ENCODE peak calls at places on chromosomes 7 and 10, in four cellular contexts. Q is heart right ventricle, K is pancreas, U is fibroblast of mammary gland. F is an unnamed sample.
A peak's percentile ranks its signal among the peaks of the same experiment; 100 is the strongest.

GRCh38 chr10:131786756-131787605 is 113.8 kb upstream of the PPP2R2D start:
- DNase-seq in Q (no peak), K (no peak), U (peak; percentile 41), F (no peak)

GRCh38 chr10:133315847-133316246 is 7.1 kb downstream of the ZNF511 start:
- DNase-seq in Q (no peak), K (no peak), U (peak; percentile 29), F (no peak)

GRCh38 chr7:23133797-23134196 is 28.2 kb downstream of the KLHL7 start:
- DNase-seq in Q (no peak), K (no peak), U (no peak), F (no peak)

GRCh38 chr7:32104766-32105165 is 34.6 kb upstream of the PDE1C start:
- DNase-seq in Q (no peak), K (no peak), U (no peak), F (no peak)

GRCh38 chr10:114261116-114261515 is 22.1 kb downstream of the VWA2 start:
- DNase-seq in Q (no peak), K (no peak), U (peak; percentile 41), F (no peak)

GRCh38 chr10:70508912-70509366 is 30.4 kb downstream of the PALD1 start:
- DNase-seq in Q (peak; percentile 64), K (no peak), U (no peak), F (no peak)

GRCh38 chr7:108660465-108660864 is 90.8 kb downstream of the DNAJB9 start:
- DNase-seq in Q (no peak), K (no peak), U (no peak), F (no peak)

GRCh38 chr10:116253716-116254115 is 19.3 kb downstream of the GFRA1 start:
- DNase-seq in Q (no peak), K (no peak), U (no peak), F (no peak)

GRCh38 chr10:59027975-59028640 is 148.3 kb upstream of the PHYHIPL start:
- DNase-seq in Q (no peak), K (no peak), U (peak; percentile 44), F (no peak)

GRCh38 chr10:103757531-103758293 is 97.7 kb downstream of the SH3PXD2A start:
- DNase-seq in Q (peak; percentile 61), K (no peak), U (peak; percentile 89), F (no peak)

GRCh38 chr10:128008521-128009250 is 101.8 kb downstream of the PTPRE start:
- DNase-seq in Q (no peak), K (no peak), U (no peak), F (no peak)

GRCh38 chr7:120987683-120988590 is 574 bp upstream of the CPED1 start:
- DNase-seq in Q (peak; percentile 90), K (peak; percentile 89), U (peak; percentile 96), F (peak; percentile 81)

GRCh38 chr10:118568327-118568848 is 27.1 kb downstream of the PRLHR start:
- DNase-seq in Q (no peak), K (no peak), U (peak; percentile 75), F (no peak)

GRCh38 chr10:127826161-127826740 is 66.5 kb downstream of the CLRN3 start:
- DNase-seq in Q (no peak), K (no peak), U (no peak), F (no peak)

GRCh38 chr7:72919256-72919775 is 5.6 kb upstream of the POM121 start:
- DNase-seq in Q (no peak), K (no peak), U (no peak), F (no peak)

GRCh38 chr7:139896831-139897230 is 67.8 kb downstream of the TBXAS1 start:
- DNase-seq in Q (peak; percentile 25), K (no peak), U (no peak), F (no peak)

DNA sequence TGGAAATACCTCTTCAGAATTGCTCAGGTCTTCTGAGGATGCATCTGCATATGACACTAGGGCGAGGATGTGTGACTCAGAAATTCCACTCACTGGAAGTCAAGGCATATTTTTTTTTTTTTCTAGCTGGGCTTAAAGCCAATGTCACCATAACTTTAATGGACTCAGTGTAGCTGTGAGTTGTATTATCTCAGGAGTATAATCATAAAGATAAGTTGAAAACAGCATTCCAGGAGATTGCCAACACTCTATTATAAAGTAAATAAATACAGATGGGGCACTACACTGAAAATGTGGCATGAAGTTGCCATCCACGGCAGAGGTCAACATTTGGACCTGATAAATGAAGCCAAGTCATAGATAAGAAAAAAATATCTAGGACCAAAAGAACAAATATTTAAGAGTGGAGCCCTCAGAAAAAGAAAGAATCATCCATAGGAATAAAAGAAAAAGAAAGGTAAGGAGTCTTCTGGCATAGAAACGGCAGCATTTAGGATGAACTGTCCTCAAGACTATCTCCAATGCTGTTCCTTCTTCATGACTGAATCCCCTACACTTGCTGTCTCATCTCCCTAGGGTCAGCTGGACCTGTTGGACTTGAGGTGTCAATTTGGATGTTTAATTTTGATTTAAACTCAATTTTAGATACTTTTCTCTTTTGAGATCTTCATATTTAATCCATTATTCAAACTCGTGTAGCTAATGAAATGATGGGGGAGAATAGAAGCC is 72.9 kb upstream of the CAV2 start:
- DNase-seq in Q (no peak), K (no peak), U (peak; percentile 91), F (no peak)
- H3K4me3 ChIP-seq in Q (no peak overlapping the region), K (no peak overlapping the region), U (no peak overlapping the region), F (no peak overlapping the region)

GRCh38 chr10:48667960-48668541 is 16.6 kb upstream of the WDFY4 start:
- DNase-seq in Q (no peak), K (no peak), U (no peak), F (no peak)

GRCh38 chr10:48677625-48678024 is 7.0 kb upstream of the WDFY4 start:
- DNase-seq in Q (no peak), K (no peak), U (no peak), F (no peak)

GRCh38 chr10:48672596-48673255 is 11.9 kb upstream of the WDFY4 start:
- DNase-seq in Q (no peak), K (no peak), U (no peak), F (no peak)

GRCh38 chr10:48670978-48671913 is 13.4 kb upstream of the WDFY4 start:
- DNase-seq in Q (no peak), K (peak; percentile 51), U (no peak), F (no peak)

DNA sequence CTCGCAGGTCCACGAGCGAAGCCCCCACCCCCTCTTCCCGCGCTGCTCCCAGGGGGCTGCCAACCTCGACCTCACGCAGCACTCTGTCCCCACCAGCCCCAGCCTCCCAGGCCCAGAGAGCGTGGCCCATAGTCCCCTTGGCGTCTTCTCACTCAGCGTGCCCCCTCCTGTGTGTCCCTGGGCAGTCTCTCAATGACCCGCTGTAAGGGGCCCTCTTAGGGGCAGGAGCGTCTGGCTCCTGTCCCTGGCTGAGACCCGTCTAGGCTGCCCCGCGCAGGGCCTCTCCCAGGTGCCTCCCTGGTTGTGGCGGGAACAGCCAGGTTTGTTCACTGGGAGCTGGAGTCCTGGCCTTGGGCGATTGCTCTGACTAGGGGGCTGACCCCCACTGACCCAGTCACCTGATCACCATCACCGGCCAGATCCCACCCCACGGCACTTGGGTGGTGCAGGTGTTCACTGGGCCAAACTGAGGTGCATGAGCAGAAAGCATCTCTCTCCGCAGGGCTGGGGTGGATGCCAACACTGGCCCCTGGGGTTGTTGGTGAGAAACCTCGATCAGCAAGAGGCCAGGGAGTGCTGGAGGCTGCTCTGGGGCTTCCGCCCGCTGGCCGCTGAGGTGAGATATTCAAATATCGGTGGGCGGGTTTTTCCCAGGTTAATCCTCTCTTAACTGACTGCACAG is 12.6 kb upstream of the WDFY4 start:
- DNase-seq in Q (no peak), K (peak; percentile 57), U (no peak), F (no peak)
- H3K4me3 ChIP-seq in Q (no peak overlapping the region), K (no peak overlapping the region), U (no peak overlapping the region), F (no peak overlapping the region)

GRCh38 chr7:5429253-5429856 is 5.7 kb upstream of the TNRC18 start:
- DNase-seq in Q (peak; percentile 55), K (peak; percentile 76), U (no peak), F (no peak)
- H3K4me3 ChIP-seq in Q (peak overlapping the region; percentile 80), K (peak overlapping the region; percentile 90), U (peak overlapping the region; percentile 86), F (peak overlapping the region; percentile 93)

GRCh38 chr7:132022188-132022587 is 465.8 kb upstream of the PODXL start:
- DNase-seq in Q (no peak), K (no peak), U (no peak), F (no peak)
- H3K4me3 ChIP-seq in Q (no peak overlapping the region), K (no peak overlapping the region), U (no peak overlapping the region), F (no peak overlapping the region)

DNA sequence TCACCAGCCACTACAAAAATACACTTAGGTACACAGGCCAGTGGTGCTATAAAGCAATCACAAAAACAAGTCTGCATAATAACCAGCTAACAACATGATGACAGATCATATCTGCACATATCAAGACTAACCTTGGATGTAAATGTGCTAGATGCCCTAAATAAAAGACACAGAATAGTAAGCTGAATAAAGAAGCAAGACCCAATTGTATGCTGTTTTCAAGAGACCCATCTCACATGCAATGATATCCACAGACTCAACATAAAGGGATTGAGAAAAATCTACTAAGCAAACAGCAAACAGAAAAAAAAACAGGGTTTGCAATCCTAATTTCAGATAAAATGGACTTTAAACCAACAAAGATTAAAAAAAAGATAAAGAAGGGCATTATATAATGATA is 505.4 kb upstream of the FZD8 start:
- DNase-seq in Q (no peak), K (no peak), U (no peak), F (no peak)
- H3K4me3 ChIP-seq in Q (no peak overlapping the region), K (no peak overlapping the region), U (no peak overlapping the region), F (no peak overlapping the region)

DNA sequence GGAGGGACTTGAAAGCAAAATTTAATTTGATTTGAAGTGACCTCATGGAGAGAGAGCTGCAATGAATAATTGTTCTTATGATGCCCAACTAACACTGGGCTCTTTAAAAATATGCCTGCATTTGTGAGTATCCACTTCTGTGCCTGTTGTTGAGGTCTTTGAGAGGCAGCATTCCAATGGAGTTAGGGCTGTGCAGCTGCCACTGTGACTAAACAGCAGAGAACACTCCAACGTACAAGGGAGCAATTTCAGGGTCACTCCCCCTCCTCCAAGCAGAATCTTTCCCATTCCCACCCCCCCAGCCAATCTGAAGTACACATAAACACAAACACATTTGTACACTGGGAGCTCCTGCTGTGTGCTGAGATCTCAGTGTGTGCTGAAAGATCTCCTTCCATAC is 28.0 kb upstream of the GSAP start:
- DNase-seq in Q (no peak), K (no peak), U (peak; percentile 40), F (no peak)
- H3K4me3 ChIP-seq in Q (no peak overlapping the region), K (no peak overlapping the region), U (no peak overlapping the region), F (no peak overlapping the region)

GRCh38 chr7:1913290-1914282 is 243.5 kb downstream of the ELFN1 start:
- DNase-seq in Q (peak; percentile 18), K (peak; percentile 59), U (no peak), F (no peak)
- H3K4me3 ChIP-seq in Q (no peak overlapping the region), K (no peak overlapping the region), U (no peak overlapping the region), F (no peak overlapping the region)

DNA sequence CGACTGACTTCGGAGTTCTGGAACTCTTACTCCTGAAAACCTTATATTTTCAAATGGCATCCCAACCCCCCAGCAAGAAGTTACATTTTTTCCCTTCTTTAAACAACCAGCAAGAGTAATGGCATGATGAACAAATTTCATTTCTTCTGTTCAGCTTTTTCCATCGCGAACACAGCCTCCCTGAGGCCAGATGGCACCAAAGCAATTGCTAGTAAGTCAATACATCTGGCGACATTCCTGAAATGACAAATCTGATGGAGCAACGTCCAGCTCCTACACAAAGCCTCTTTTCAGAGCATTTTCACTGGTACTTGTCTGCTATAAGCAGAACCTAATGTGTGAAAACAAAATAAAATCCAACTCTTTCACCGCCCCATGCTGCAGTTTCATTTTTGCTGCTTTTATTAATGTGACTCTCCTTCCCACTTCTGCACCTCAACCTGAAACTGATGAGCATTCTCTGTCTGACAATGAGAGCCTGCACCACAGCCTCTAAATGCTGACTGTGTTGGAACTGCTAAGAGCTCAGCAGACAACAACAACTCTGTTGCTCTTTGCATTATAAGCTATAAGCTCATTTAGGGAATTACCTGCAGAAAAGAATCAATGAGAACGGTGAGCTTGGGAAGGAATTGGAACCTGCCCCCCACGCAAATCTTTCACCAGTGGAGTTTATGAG is 229.8 kb downstream of the FGFR2 start:
- DNase-seq in Q (no peak), K (no peak), U (no peak), F (no peak)
- H3K4me3 ChIP-seq in Q (no peak overlapping the region), K (no peak overlapping the region), U (no peak overlapping the region), F (no peak overlapping the region)